ENCODE peak calls at places on chromosomes 2 and 18, in seven cellular contexts. One of them, this sample, is unnamed.

GRCh38 chr2:200689115-200689514 is 103.3 kb downstream of the AOX1 start:
- DNase-seq in NCI-H2171: no peak
- DNase-seq in HFF-Myc: no peak
- DNase-seq in right lobe of liver: no peak
- DNase-seq in prostate gland: no peak
- DNase-seq in A549: no peak
- DNase-seq in iPS DF 6.9: no peak
- DNase-seq in this sample: no peak

GRCh38 chr2:231684314-231685223 is 23.8 kb upstream of the PTMA start:
- DNase-seq in NCI-H2171: no peak
- DNase-seq in HFF-Myc: no peak
- DNase-seq in right lobe of liver: no peak
- DNase-seq in prostate gland: no peak
- DNase-seq in A549: no peak
- DNase-seq in iPS DF 6.9: no peak
- DNase-seq in this sample: no peak

GRCh38 chr2:17035010-17035409 is 369.4 kb upstream of the CYRIA start:
- DNase-seq in NCI-H2171: no peak
- DNase-seq in HFF-Myc: no peak
- DNase-seq in right lobe of liver: no peak
- DNase-seq in prostate gland: no peak
- DNase-seq in A549: no peak
- DNase-seq in iPS DF 6.9: no peak
- DNase-seq in this sample: no peak

GRCh38 chr2:8514748-8515389 is 167.0 kb upstream of the ID2 start:
- DNase-seq in NCI-H2171: no peak
- DNase-seq in HFF-Myc: no peak
- DNase-seq in right lobe of liver: no peak
- DNase-seq in prostate gland: no peak
- DNase-seq in A549: no peak
- DNase-seq in iPS DF 6.9: no peak
- DNase-seq in this sample: no peak

GRCh38 chr2:226398580-226398979 is 401.0 kb downstream of the IRS1 start:
- DNase-seq in NCI-H2171: no peak
- DNase-seq in HFF-Myc: no peak
- DNase-seq in right lobe of liver: no peak
- DNase-seq in prostate gland: no peak
- DNase-seq in A549: no peak
- DNase-seq in iPS DF 6.9: no peak
- DNase-seq in this sample: no peak

GRCh38 chr2:10658041-10658913 is 31.5 kb downstream of the NOL10 start:
- DNase-seq in NCI-H2171: no peak
- DNase-seq in HFF-Myc: peak; percentile 37
- DNase-seq in right lobe of liver: no peak
- DNase-seq in prostate gland: no peak
- DNase-seq in A549: no peak
- DNase-seq in iPS DF 6.9: no peak
- DNase-seq in this sample: no peak

GRCh38 chr2:203805485-203805838 is 62.1 kb upstream of the CTLA4 start:
- DNase-seq in NCI-H2171: no peak
- DNase-seq in HFF-Myc: no peak
- DNase-seq in right lobe of liver: no peak
- DNase-seq in prostate gland: no peak
- DNase-seq in A549: no peak
- DNase-seq in iPS DF 6.9: no peak
- DNase-seq in this sample: no peak

GRCh38 chr2:224658776-224659175 is 57.4 kb downstream of the CCDC195 start:
- DNase-seq in NCI-H2171: no peak
- DNase-seq in HFF-Myc: no peak
- DNase-seq in right lobe of liver: no peak
- DNase-seq in prostate gland: no peak
- DNase-seq in A549: no peak
- DNase-seq in iPS DF 6.9: no peak
- DNase-seq in this sample: no peak

GRCh38 chr18:10205136-10205535 is 249.3 kb upstream of the APCDD1 start:
- DNase-seq in NCI-H2171: no peak
- DNase-seq in HFF-Myc: peak; percentile 85
- DNase-seq in right lobe of liver: no peak
- DNase-seq in prostate gland: no peak
- DNase-seq in A549: no peak
- DNase-seq in iPS DF 6.9: no peak
- DNase-seq in this sample: no peak

GRCh38 chr18:40810371-40810770 is 1144.7 kb upstream of the PIK3C3 start:
- DNase-seq in NCI-H2171: no peak
- DNase-seq in HFF-Myc: no peak
- DNase-seq in right lobe of liver: no peak
- DNase-seq in prostate gland: no peak
- DNase-seq in A549: no peak
- DNase-seq in iPS DF 6.9: no peak
- DNase-seq in this sample: no peak

GRCh38 chr18:10168477-10168876 is 254.7 kb downstream of the VAPA start:
- DNase-seq in NCI-H2171: no peak
- DNase-seq in HFF-Myc: no peak
- DNase-seq in right lobe of liver: no peak
- DNase-seq in prostate gland: no peak
- DNase-seq in A549: no peak
- DNase-seq in iPS DF 6.9: no peak
- DNase-seq in this sample: no peak